ENCODE peak calls at places on chromosomes 1 and 21, in eight cellular contexts. One of them, this sample, is unnamed.

GRCh38 chr21:46227811-46228344 is 696 bp downstream of the LSS start:
- DNase-seq in activated naive CD8-positive, alpha-beta T cell treated with anti-CD3 and anti-CD28 coated beads, Interleukin-2, amount 10 ng/mL, durations not matched to agents 7 days and 5 days: no peak
- DNase-seq in fibroblast of lung: no peak
- DNase-seq in NCI-H1092: no peak
- DNase-seq in AG08396: no peak
- DNase-seq in ACHN: peak; percentile 3
- DNase-seq in islet precursor cell: no peak
- DNase-seq in activated T-cell treated with anti-CD3 and anti-CD28 coated beads for 4 hours: no peak
- DNase-seq in this sample: peak; percentile 60

GRCh38 chr1:159071970-159072582 is 4.5 kb downstream of the AIM2 start:
- DNase-seq in activated naive CD8-positive, alpha-beta T cell treated with anti-CD3 and anti-CD28 coated beads, Interleukin-2, amount 10 ng/mL, durations not matched to agents 7 days and 5 days: no peak
- DNase-seq in fibroblast of lung: peak; percentile 85
- DNase-seq in NCI-H1092: peak; percentile 15
- DNase-seq in AG08396: peak; percentile 60
- DNase-seq in ACHN: peak; percentile 61
- DNase-seq in islet precursor cell: no peak
- DNase-seq in activated T-cell treated with anti-CD3 and anti-CD28 coated beads for 4 hours: no peak
- DNase-seq in this sample: no peak

GRCh38 chr1:108878678-108879077 is 1.9 kb downstream of the GPSM2 start:
- DNase-seq in activated naive CD8-positive, alpha-beta T cell treated with anti-CD3 and anti-CD28 coated beads, Interleukin-2, amount 10 ng/mL, durations not matched to agents 7 days and 5 days: no peak
- DNase-seq in fibroblast of lung: peak; percentile 31
- DNase-seq in NCI-H1092: no peak
- DNase-seq in AG08396: no peak
- DNase-seq in ACHN: no peak
- DNase-seq in islet precursor cell: no peak
- DNase-seq in activated T-cell treated with anti-CD3 and anti-CD28 coated beads for 4 hours: no peak
- DNase-seq in this sample: no peak

GRCh38 chr1:94438692-94439276 is 20.6 kb downstream of the ABCD3 start:
- DNase-seq in activated naive CD8-positive, alpha-beta T cell treated with anti-CD3 and anti-CD28 coated beads, Interleukin-2, amount 10 ng/mL, durations not matched to agents 7 days and 5 days: no peak
- DNase-seq in fibroblast of lung: no peak
- DNase-seq in NCI-H1092: no peak
- DNase-seq in AG08396: no peak
- DNase-seq in ACHN: no peak
- DNase-seq in islet precursor cell: no peak
- DNase-seq in activated T-cell treated with anti-CD3 and anti-CD28 coated beads for 4 hours: no peak
- DNase-seq in this sample: no peak

GRCh38 chr1:111738436-111739221 is 566 bp downstream of the INKA2 start:
- DNase-seq in activated naive CD8-positive, alpha-beta T cell treated with anti-CD3 and anti-CD28 coated beads, Interleukin-2, amount 10 ng/mL, durations not matched to agents 7 days and 5 days: peak; percentile 68
- DNase-seq in fibroblast of lung: peak; percentile 71
- DNase-seq in NCI-H1092: peak; percentile 74
- DNase-seq in AG08396: peak; percentile 56
- DNase-seq in ACHN: peak; percentile 77
- DNase-seq in islet precursor cell: peak; percentile 85
- DNase-seq in activated T-cell treated with anti-CD3 and anti-CD28 coated beads for 4 hours: peak; percentile 26
- DNase-seq in this sample: peak; percentile 88

GRCh38 chr1:7785108-7785507 is 1.0 kb downstream of the PER3 start:
- DNase-seq in activated naive CD8-positive, alpha-beta T cell treated with anti-CD3 and anti-CD28 coated beads, Interleukin-2, amount 10 ng/mL, durations not matched to agents 7 days and 5 days: no peak
- DNase-seq in fibroblast of lung: no peak
- DNase-seq in NCI-H1092: no peak
- DNase-seq in AG08396: no peak
- DNase-seq in ACHN: no peak
- DNase-seq in islet precursor cell: no peak
- DNase-seq in activated T-cell treated with anti-CD3 and anti-CD28 coated beads for 4 hours: no peak
- DNase-seq in this sample: no peak

GRCh38 chr1:236425031-236425663 is 31.1 kb downstream of the EDARADD start:
- DNase-seq in activated naive CD8-positive, alpha-beta T cell treated with anti-CD3 and anti-CD28 coated beads, Interleukin-2, amount 10 ng/mL, durations not matched to agents 7 days and 5 days: no peak
- DNase-seq in fibroblast of lung: no peak
- DNase-seq in NCI-H1092: peak; percentile 6
- DNase-seq in AG08396: no peak
- DNase-seq in ACHN: no peak
- DNase-seq in islet precursor cell: no peak
- DNase-seq in activated T-cell treated with anti-CD3 and anti-CD28 coated beads for 4 hours: no peak
- DNase-seq in this sample: peak; percentile 63

GRCh38 chr1:109490934-109491302 is 3.0 kb upstream of the CYB561D1 start:
- DNase-seq in activated naive CD8-positive, alpha-beta T cell treated with anti-CD3 and anti-CD28 coated beads, Interleukin-2, amount 10 ng/mL, durations not matched to agents 7 days and 5 days: no peak
- DNase-seq in fibroblast of lung: no peak
- DNase-seq in NCI-H1092: no peak
- DNase-seq in AG08396: no peak
- DNase-seq in ACHN: no peak
- DNase-seq in islet precursor cell: no peak
- DNase-seq in activated T-cell treated with anti-CD3 and anti-CD28 coated beads for 4 hours: no peak
- DNase-seq in this sample: no peak

GRCh38 chr1:242877229-242877628 is 352.7 kb upstream of the PLD5 start:
- DNase-seq in activated naive CD8-positive, alpha-beta T cell treated with anti-CD3 and anti-CD28 coated beads, Interleukin-2, amount 10 ng/mL, durations not matched to agents 7 days and 5 days: no peak
- DNase-seq in fibroblast of lung: no peak
- DNase-seq in NCI-H1092: no peak
- DNase-seq in AG08396: no peak
- DNase-seq in ACHN: no peak
- DNase-seq in islet precursor cell: no peak
- DNase-seq in activated T-cell treated with anti-CD3 and anti-CD28 coated beads for 4 hours: no peak
- DNase-seq in this sample: no peak

GRCh38 chr1:56670350-56670749 is 25.2 kb downstream of the PRKAA2 start:
- DNase-seq in activated naive CD8-positive, alpha-beta T cell treated with anti-CD3 and anti-CD28 coated beads, Interleukin-2, amount 10 ng/mL, durations not matched to agents 7 days and 5 days: no peak
- DNase-seq in fibroblast of lung: no peak
- DNase-seq in NCI-H1092: no peak
- DNase-seq in AG08396: no peak
- DNase-seq in ACHN: no peak
- DNase-seq in islet precursor cell: no peak
- DNase-seq in activated T-cell treated with anti-CD3 and anti-CD28 coated beads for 4 hours: no peak
- DNase-seq in this sample: no peak

GRCh38 chr1:227793079-227793947 is 22.2 kb upstream of the PRSS38 start:
- DNase-seq in activated naive CD8-positive, alpha-beta T cell treated with anti-CD3 and anti-CD28 coated beads, Interleukin-2, amount 10 ng/mL, durations not matched to agents 7 days and 5 days: no peak
- DNase-seq in fibroblast of lung: no peak
- DNase-seq in NCI-H1092: no peak
- DNase-seq in AG08396: no peak
- DNase-seq in ACHN: no peak
- DNase-seq in islet precursor cell: no peak
- DNase-seq in activated T-cell treated with anti-CD3 and anti-CD28 coated beads for 4 hours: no peak
- DNase-seq in this sample: no peak

GRCh38 chr1:202752799-202753198 is 42.5 kb upstream of the SYT2 start:
- DNase-seq in activated naive CD8-positive, alpha-beta T cell treated with anti-CD3 and anti-CD28 coated beads, Interleukin-2, amount 10 ng/mL, durations not matched to agents 7 days and 5 days: no peak
- DNase-seq in fibroblast of lung: peak; percentile 34
- DNase-seq in NCI-H1092: no peak
- DNase-seq in AG08396: no peak
- DNase-seq in ACHN: no peak
- DNase-seq in islet precursor cell: no peak
- DNase-seq in activated T-cell treated with anti-CD3 and anti-CD28 coated beads for 4 hours: no peak
- DNase-seq in this sample: no peak

GRCh38 chr1:117370071-117370470 is 2.8 kb downstream of the MAN1A2 start:
- DNase-seq in activated naive CD8-positive, alpha-beta T cell treated with anti-CD3 and anti-CD28 coated beads, Interleukin-2, amount 10 ng/mL, durations not matched to agents 7 days and 5 days: no peak
- DNase-seq in fibroblast of lung: no peak
- DNase-seq in NCI-H1092: no peak
- DNase-seq in AG08396: no peak
- DNase-seq in ACHN: no peak
- DNase-seq in islet precursor cell: no peak
- DNase-seq in activated T-cell treated with anti-CD3 and anti-CD28 coated beads for 4 hours: no peak
- DNase-seq in this sample: no peak

GRCh38 chr1:168243200-168243599 is 17.4 kb downstream of the SFT2D2 start:
- DNase-seq in activated naive CD8-positive, alpha-beta T cell treated with anti-CD3 and anti-CD28 coated beads, Interleukin-2, amount 10 ng/mL, durations not matched to agents 7 days and 5 days: no peak
- DNase-seq in fibroblast of lung: peak; percentile 64
- DNase-seq in NCI-H1092: no peak
- DNase-seq in AG08396: no peak
- DNase-seq in ACHN: no peak
- DNase-seq in islet precursor cell: no peak
- DNase-seq in activated T-cell treated with anti-CD3 and anti-CD28 coated beads for 4 hours: no peak
- DNase-seq in this sample: no peak

GRCh38 chr1:100268202-100268601 is 2.2 kb downstream of the RTCA start:
- DNase-seq in activated naive CD8-positive, alpha-beta T cell treated with anti-CD3 and anti-CD28 coated beads, Interleukin-2, amount 10 ng/mL, durations not matched to agents 7 days and 5 days: no peak
- DNase-seq in fibroblast of lung: no peak
- DNase-seq in NCI-H1092: no peak
- DNase-seq in AG08396: no peak
- DNase-seq in ACHN: no peak
- DNase-seq in islet precursor cell: no peak
- DNase-seq in activated T-cell treated with anti-CD3 and anti-CD28 coated beads for 4 hours: no peak
- DNase-seq in this sample: no peak

GRCh38 chr1:9355503-9355902 is 62.8 kb downstream of the SPSB1 start:
- DNase-seq in activated naive CD8-positive, alpha-beta T cell treated with anti-CD3 and anti-CD28 coated beads, Interleukin-2, amount 10 ng/mL, durations not matched to agents 7 days and 5 days: no peak
- DNase-seq in fibroblast of lung: no peak
- DNase-seq in NCI-H1092: no peak
- DNase-seq in AG08396: no peak
- DNase-seq in ACHN: no peak
- DNase-seq in islet precursor cell: no peak
- DNase-seq in activated T-cell treated with anti-CD3 and anti-CD28 coated beads for 4 hours: no peak
- DNase-seq in this sample: no peak

GRCh38 chr1:53362851-53363642 is 35.2 kb upstream of the LRP8 start:
- DNase-seq in activated naive CD8-positive, alpha-beta T cell treated with anti-CD3 and anti-CD28 coated beads, Interleukin-2, amount 10 ng/mL, durations not matched to agents 7 days and 5 days: peak; percentile 24
- DNase-seq in fibroblast of lung: no peak
- DNase-seq in NCI-H1092: no peak
- DNase-seq in AG08396: no peak
- DNase-seq in ACHN: no peak
- DNase-seq in islet precursor cell: peak; percentile 57
- DNase-seq in activated T-cell treated with anti-CD3 and anti-CD28 coated beads for 4 hours: no peak
- DNase-seq in this sample: peak; percentile 82

GRCh38 chr1:220990417-220991337 is 111.4 kb downstream of the HLX start:
- DNase-seq in activated naive CD8-positive, alpha-beta T cell treated with anti-CD3 and anti-CD28 coated beads, Interleukin-2, amount 10 ng/mL, durations not matched to agents 7 days and 5 days: no peak
- DNase-seq in fibroblast of lung: peak; percentile 81
- DNase-seq in NCI-H1092: no peak
- DNase-seq in AG08396: peak; percentile 32
- DNase-seq in ACHN: peak; percentile 45
- DNase-seq in islet precursor cell: no peak
- DNase-seq in activated T-cell treated with anti-CD3 and anti-CD28 coated beads for 4 hours: no peak
- DNase-seq in this sample: no peak

GRCh38 chr1:187691439-187691838 is 862.7 kb downstream of the PLA2G4A start:
- DNase-seq in activated naive CD8-positive, alpha-beta T cell treated with anti-CD3 and anti-CD28 coated beads, Interleukin-2, amount 10 ng/mL, durations not matched to agents 7 days and 5 days: no peak
- DNase-seq in fibroblast of lung: peak; percentile 86
- DNase-seq in NCI-H1092: no peak
- DNase-seq in AG08396: peak; percentile 16
- DNase-seq in ACHN: peak; percentile 12
- DNase-seq in islet precursor cell: no peak
- DNase-seq in activated T-cell treated with anti-CD3 and anti-CD28 coated beads for 4 hours: no peak
- DNase-seq in this sample: no peak

GRCh38 chr1:202589190-202589680 is 121.0 kb downstream of the SYT2 start:
- DNase-seq in activated naive CD8-positive, alpha-beta T cell treated with anti-CD3 and anti-CD28 coated beads, Interleukin-2, amount 10 ng/mL, durations not matched to agents 7 days and 5 days: no peak
- DNase-seq in fibroblast of lung: peak; percentile 99
- DNase-seq in NCI-H1092: no peak
- DNase-seq in AG08396: peak; percentile 91
- DNase-seq in ACHN: peak; percentile 99
- DNase-seq in islet precursor cell: peak; percentile 100
- DNase-seq in activated T-cell treated with anti-CD3 and anti-CD28 coated beads for 4 hours: no peak
- DNase-seq in this sample: peak; percentile 82